ENCODE peak calls at places on chromosome 18, in nine cellular contexts. I is iPS DF 19.7; Y is fibroblast of villous mesenchyme; Q is NB4; V is IMR-90; A is activated CD4-positive, CD25-positive, alpha-beta regulatory T cell; B is RPMI7951; R is adipocyte; L is LoVo. U is an unnamed sample.

GRCh38 chr18:50849448-50849847 is 29.5 kb upstream of the ME2 start:
- DNase-seq in B (no peak), Y (peak), L (no peak), V (peak), A (no peak), Q (no peak), I (no peak), R (peak), U (no peak)

GRCh38 chr18:32552421-32553030 is 81.8 kb upstream of the GAREM1 start:
- DNase-seq in A (peak), L (peak), B (peak), R (peak), V (peak), Y (peak), Q (peak), I (peak), U (peak)

GRCh38 chr18:56574827-56575226 is 63.6 kb downstream of the TXNL1 start:
- DNase-seq in Y (peak), L (no peak), I (no peak), B (peak), V (peak), Q (no peak), R (peak), A (no peak), U (no peak)

GRCh38 chr18:7584646-7585271 is 17.6 kb downstream of the PTPRM start:
- DNase-seq in R (no peak), I (no peak), Y (no peak), B (no peak), Q (no peak), V (no peak), L (no peak), A (no peak), U (no peak)

GRCh38 chr18:2108581-2108980 is 462.7 kb downstream of the METTL4 start:
- DNase-seq in I (no peak), Q (no peak), V (no peak), B (peak), L (no peak), Y (no peak), A (no peak), R (peak), U (no peak)

GRCh38 chr18:42157878-42158277 is 202.8 kb downstream of the PIK3C3 start:
- DNase-seq in B (no peak), A (no peak), Y (no peak), V (no peak), L (no peak), Q (no peak), R (no peak), I (no peak), U (no peak)

GRCh38 chr18:48693625-48694262 is 154.9 kb downstream of the CTIF start:
- DNase-seq in A (no peak), V (peak), I (no peak), Q (no peak), L (no peak), B (peak), Y (peak), R (peak), U (no peak)

GRCh38 chr18:57698571-57699276 is 77.1 kb upstream of the NARS1 start:
- DNase-seq in Y (peak), R (peak), V (peak), A (no peak), I (no peak), B (peak), L (no peak), Q (no peak), U (no peak)

GRCh38 chr18:9380101-9380500 is 45.5 kb downstream of the TWSG1 start:
- DNase-seq in I (no peak), R (peak), Q (no peak), L (no peak), V (peak), Y (peak), B (no peak), A (no peak), U (no peak)

GRCh38 chr18:4842287-4842686 is 354.8 kb downstream of the AKAIN1 start:
- DNase-seq in A (no peak), Y (no peak), Q (no peak), I (no peak), R (no peak), V (no peak), L (no peak), B (no peak), U (no peak)

GRCh38 chr18:3447035-3447894 is 2.7 kb upstream of the TGIF1 start:
- DNase-seq in I (no peak), R (peak), Q (peak), Y (peak), B (no peak), A (no peak), L (no peak), V (peak), U (no peak)

GRCh38 chr18:13513015-13513414 is 213.3 kb downstream of the FAM210A start:
- DNase-seq in V (no peak), I (no peak), L (no peak), Q (no peak), R (peak), B (no peak), Y (no peak), A (no peak), U (no peak)

GRCh38 chr18:11857177-11857887 is 6.1 kb downstream of the CHMP1B start:
- DNase-seq in A (no peak), Y (peak), V (peak), B (peak), L (peak), I (peak), R (peak), Q (peak), U (no peak)

GRCh38 chr18:3827236-3827635 is 377.3 kb downstream of the TGIF1 start:
- DNase-seq in Y (no peak), R (no peak), I (no peak), V (no peak), L (no peak), A (no peak), B (peak), Q (no peak), U (no peak)

GRCh38 chr18:56910237-56910636 is 236.7 kb upstream of the BOD1L2 start:
- DNase-seq in I (no peak), R (no peak), B (no peak), V (no peak), A (no peak), Y (no peak), Q (no peak), L (no peak), U (no peak)

GRCh38 chr18:31983020-31983419 is 35.6 kb upstream of the RNF125 start:
- DNase-seq in L (no peak), V (no peak), R (no peak), Y (no peak), Q (no peak), A (no peak), I (no peak), B (no peak), U (no peak)

GRCh38 chr18:78596794-78597193 is 382.8 kb upstream of the SALL3 start:
- DNase-seq in R (peak), V (no peak), Y (no peak), B (no peak), A (no peak), L (no peak), Q (no peak), I (peak), U (no peak)

GRCh38 chr18:43539862-43540261 is 262.6 kb upstream of the SYT4 start:
- DNase-seq in A (no peak), L (no peak), Q (no peak), B (no peak), Y (no peak), I (no peak), V (no peak), R (peak), U (no peak)

GRCh38 chr18:36187138-36187825 is at the start of gene MOCOS:
- DNase-seq in V (peak), Q (peak), L (peak), B (peak), I (no peak), Y (peak), A (peak), R (peak), U (peak)

GRCh38 chr18:63831080-63831788 is 56.0 kb downstream of the SERPINB7 start:
- DNase-seq in Y (peak), A (no peak), L (no peak), Q (peak), B (peak), R (peak), I (no peak), V (peak), U (peak)

GRCh38 chr18:6645246-6645645 is 84.3 kb upstream of the ARHGAP28 start:
- DNase-seq in Q (no peak), R (no peak), A (no peak), I (no peak), V (no peak), L (no peak), Y (no peak), B (no peak), U (no peak)

GRCh38 chr18:40019797-40020392 is 1935.1 kb upstream of the PIK3C3 start:
- DNase-seq in A (no peak), V (no peak), B (no peak), L (no peak), R (no peak), I (no peak), Y (no peak), Q (no peak), U (no peak)

GRCh38 chr18:7147399-7147798 is 29.8 kb upstream of the LAMA1 start:
- DNase-seq in L (no peak), A (no peak), R (no peak), Y (no peak), V (no peak), I (no peak), Q (no peak), B (no peak), U (no peak)